ENCODE peak calls at places on chromosomes 16 and 17, in five cellular contexts. One of them, this sample, is unnamed. For H3K36me3, the result is how much of the 10 kb centered on the place peaks cover.

GRCh38 chr16:12874135-12874534 is 27.3 kb upstream of the SHISA9 start:
- DNase-seq in suprapubic skin: no peak
- DNase-seq in lung: no peak
- DNase-seq in body of pancreas: no peak
- DNase-seq in right atrium auricular region: no peak
- DNase-seq in this sample: no peak

GRCh38 chr17:71941920-71942319 is 178.9 kb upstream of the SOX9 start:
- DNase-seq in lung: no peak
- DNase-seq in right atrium auricular region: no peak
- DNase-seq in body of pancreas: no peak
- DNase-seq in suprapubic skin: no peak
- DNase-seq in this sample: no peak

GRCh38 chr16:1890701-1891035 is 18.7 kb upstream of the MEIOB start:
- DNase-seq in suprapubic skin: no peak
- DNase-seq in right atrium auricular region: no peak
- DNase-seq in lung: no peak
- DNase-seq in body of pancreas: no peak
- DNase-seq in this sample: no peak

GRCh38 chr17:45172541-45173286 is 11.0 kb downstream of the HEXIM2 start:
- DNase-seq in lung: peak
- DNase-seq in body of pancreas: peak
- DNase-seq in suprapubic skin: no peak
- DNase-seq in right atrium auricular region: no peak
- DNase-seq in this sample: peak

GRCh38 chr16:84271866-84272265 is 22.8 kb upstream of the WFDC1 start:
- DNase-seq in lung: no peak
- DNase-seq in body of pancreas: no peak
- DNase-seq in right atrium auricular region: no peak
- DNase-seq in suprapubic skin: no peak
- DNase-seq in this sample: no peak

GRCh38 chr17:56594528-56595418 is 1.3 kb downstream of the NOG start:
- DNase-seq in lung: no peak
- DNase-seq in body of pancreas: no peak
- DNase-seq in right atrium auricular region: no peak
- DNase-seq in suprapubic skin: no peak
- DNase-seq in this sample: peak

GRCh38 chr17:37576281-37576680 is 32.9 kb downstream of the SYNRG start:
- DNase-seq in suprapubic skin: no peak
- DNase-seq in body of pancreas: no peak
- DNase-seq in lung: no peak
- DNase-seq in right atrium auricular region: no peak
- DNase-seq in this sample: no peak

GRCh38 chr16:18800674-18801196 is 614 bp downstream of the ARL6IP1 start:
- DNase-seq in suprapubic skin: no peak
- DNase-seq in body of pancreas: no peak
- DNase-seq in lung: no peak
- DNase-seq in right atrium auricular region: no peak
- DNase-seq in this sample: peak

GRCh38 chr17:31787857-31788570 is 71.0 kb downstream of the COPRS start:
- DNase-seq in lung: peak
- DNase-seq in suprapubic skin: peak
- DNase-seq in right atrium auricular region: no peak
- DNase-seq in body of pancreas: no peak
- DNase-seq in this sample: no peak

GRCh38 chr16:56421976-56422669 is 3.2 kb downstream of the AMFR start:
- DNase-seq in suprapubic skin: no peak
- DNase-seq in body of pancreas: no peak
- DNase-seq in lung: no peak
- DNase-seq in right atrium auricular region: no peak
- DNase-seq in this sample: no peak

GRCh38 chr17:28896884-28897768 is at the start of gene FLOT2:
- DNase-seq in lung: peak
- DNase-seq in suprapubic skin: peak
- DNase-seq in right atrium auricular region: peak
- DNase-seq in body of pancreas: peak
- DNase-seq in this sample: peak

GRCh38 chr16:8936421-8936820 is 27.3 kb downstream of the USP7 start:
- DNase-seq in body of pancreas: peak
- DNase-seq in right atrium auricular region: no peak
- DNase-seq in lung: no peak
- DNase-seq in suprapubic skin: no peak
- DNase-seq in this sample: peak

GRCh38 chr17:27764589-27764988 is 35.7 kb downstream of the NOS2 start:
- DNase-seq in suprapubic skin: no peak
- DNase-seq in right atrium auricular region: no peak
- DNase-seq in lung: no peak
- DNase-seq in body of pancreas: no peak
- DNase-seq in this sample: no peak

GRCh38 chr17:81509687-81510523 is 2.7 kb downstream of the ACTG1 start:
- DNase-seq in right atrium auricular region: no peak
- DNase-seq in body of pancreas: no peak
- DNase-seq in lung: no peak
- DNase-seq in suprapubic skin: no peak
- DNase-seq in this sample: no peak

GRCh38 chr16:80631581-80631980 is 90.8 kb downstream of the DYNLRB2 start:
- DNase-seq in suprapubic skin: no peak
- DNase-seq in lung: no peak
- DNase-seq in right atrium auricular region: no peak
- DNase-seq in body of pancreas: no peak
- DNase-seq in this sample: no peak

GRCh38 chr16:10362077-10362863 is 23.6 kb upstream of the ATF7IP2 start:
- DNase-seq in body of pancreas: no peak
- DNase-seq in right atrium auricular region: no peak
- DNase-seq in lung: no peak
- DNase-seq in suprapubic skin: no peak
- DNase-seq in this sample: no peak

GRCh38 chr16:13377143-13377542 is 475.7 kb downstream of the SHISA9 start:
- DNase-seq in suprapubic skin: no peak
- DNase-seq in lung: no peak
- DNase-seq in right atrium auricular region: no peak
- DNase-seq in body of pancreas: no peak
- DNase-seq in this sample: no peak

GRCh38 chr17:65278050-65278819 is 141.1 kb downstream of the RGS9 start:
- DNase-seq in suprapubic skin: no peak
- DNase-seq in right atrium auricular region: peak
- DNase-seq in body of pancreas: peak
- DNase-seq in lung: peak
- DNase-seq in this sample: peak

DNA sequence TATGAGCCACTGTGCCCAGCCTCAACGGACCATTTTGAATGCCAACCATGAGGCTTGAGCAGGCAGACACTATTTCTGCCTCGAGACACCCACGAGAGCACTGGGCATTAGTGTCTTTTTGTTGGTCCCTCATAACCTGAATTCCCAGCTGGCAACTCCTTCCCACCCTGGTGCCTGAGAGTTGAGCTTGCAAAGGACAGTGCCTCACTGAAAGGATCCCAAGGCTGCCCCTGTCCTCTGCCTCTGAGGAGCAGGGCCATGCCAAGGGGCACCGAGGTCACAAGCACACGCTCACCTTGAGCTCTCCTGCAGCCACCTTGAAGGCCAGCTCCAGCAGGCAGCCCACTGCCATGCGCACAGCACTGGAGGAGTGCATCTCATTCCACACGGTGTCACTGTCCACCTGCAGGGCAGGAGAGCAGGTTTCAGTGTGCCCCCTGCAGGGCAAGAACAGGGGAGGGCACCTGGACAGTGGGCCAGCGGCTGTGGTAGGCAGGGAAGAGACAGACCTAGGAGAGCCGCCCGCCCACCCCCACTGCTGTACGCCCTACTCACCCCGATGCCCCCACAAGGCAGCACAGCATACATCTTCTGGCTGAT is 12.8 kb downstream of the G6PC3 start:
- DNase-seq in right atrium auricular region: no peak
- DNase-seq in body of pancreas: no peak
- DNase-seq in lung: no peak
- DNase-seq in suprapubic skin: no peak
- DNase-seq in this sample: no peak
- H3K36me3 ChIP-seq in right atrium auricular region: half or more
- H3K36me3 ChIP-seq in body of pancreas: under half
- H3K36me3 ChIP-seq in lung: under half
- H3K36me3 ChIP-seq in suprapubic skin: half or more
- H3K36me3 ChIP-seq in this sample: under half

GRCh38 chr17:75087182-75087557 is 584 bp upstream of the SLC16A5 start:
- DNase-seq in body of pancreas: no peak
- DNase-seq in suprapubic skin: no peak
- DNase-seq in right atrium auricular region: no peak
- DNase-seq in lung: no peak
- DNase-seq in this sample: no peak

GRCh38 chr17:75086496-75087181 is 1.1 kb upstream of the SLC16A5 start:
- DNase-seq in body of pancreas: no peak
- DNase-seq in suprapubic skin: no peak
- DNase-seq in lung: no peak
- DNase-seq in right atrium auricular region: no peak
- DNase-seq in this sample: no peak

GRCh38 chr17:75088465-75088895 is 726 bp downstream of the SLC16A5 start:
- DNase-seq in suprapubic skin: no peak
- DNase-seq in lung: no peak
- DNase-seq in right atrium auricular region: no peak
- DNase-seq in body of pancreas: no peak
- DNase-seq in this sample: no peak

GRCh38 chr17:75088902-75089417 is 1.2 kb downstream of the SLC16A5 start:
- DNase-seq in lung: peak
- DNase-seq in suprapubic skin: no peak
- DNase-seq in body of pancreas: no peak
- DNase-seq in right atrium auricular region: no peak
- DNase-seq in this sample: no peak

DNA sequence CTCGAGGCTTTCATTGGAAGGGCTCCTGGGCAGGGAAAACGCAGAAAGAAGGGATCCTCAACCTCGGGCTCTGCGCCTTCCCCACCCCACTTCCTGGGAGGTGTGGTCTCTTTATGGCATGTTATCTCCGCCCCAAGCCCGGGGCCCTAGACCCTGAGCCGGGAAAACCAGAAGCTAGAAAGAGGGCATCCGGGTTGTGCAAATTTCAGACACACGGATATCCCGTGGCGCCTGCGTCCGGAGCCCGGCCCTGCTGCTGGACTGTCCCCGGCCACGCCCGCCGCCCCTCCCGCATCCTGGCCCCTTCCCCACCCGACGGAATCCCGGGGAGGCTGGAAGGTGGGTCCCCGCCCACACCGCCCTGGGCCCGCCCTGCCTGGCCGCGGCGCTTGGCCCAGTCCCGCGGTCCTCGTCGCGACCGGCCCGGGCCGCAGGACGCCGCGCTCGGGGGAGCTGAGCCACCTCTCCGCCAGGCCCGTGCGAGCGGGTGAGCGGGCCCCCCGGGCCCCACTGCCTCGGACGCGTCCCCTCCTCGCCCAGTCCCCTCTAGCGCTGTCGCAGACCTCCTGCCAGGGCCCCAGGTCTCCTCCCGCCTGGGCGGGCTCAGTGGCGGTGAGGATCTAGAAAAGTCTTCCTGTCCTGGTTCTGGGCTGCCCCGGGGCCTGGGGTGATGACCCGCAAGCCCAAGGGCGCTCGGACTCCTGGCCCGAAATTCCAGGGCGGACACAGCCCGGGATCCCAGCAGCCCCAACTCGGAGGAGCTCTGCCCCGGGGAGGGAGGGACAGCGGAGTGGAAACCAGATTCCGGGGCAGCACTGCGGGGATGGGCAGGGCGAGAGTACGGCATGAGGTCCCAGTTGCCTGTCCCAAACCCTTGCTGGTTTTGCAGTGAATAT is at the start of gene SLC16A5:
- DNase-seq in suprapubic skin: peak
- DNase-seq in right atrium auricular region: peak
- DNase-seq in body of pancreas: peak
- DNase-seq in lung: peak
- DNase-seq in this sample: no peak
- H3K36me3 ChIP-seq in suprapubic skin: under half
- H3K36me3 ChIP-seq in right atrium auricular region: under half
- H3K36me3 ChIP-seq in body of pancreas: under half
- H3K36me3 ChIP-seq in lung: under half
- H3K36me3 ChIP-seq in this sample: under half

DNA sequence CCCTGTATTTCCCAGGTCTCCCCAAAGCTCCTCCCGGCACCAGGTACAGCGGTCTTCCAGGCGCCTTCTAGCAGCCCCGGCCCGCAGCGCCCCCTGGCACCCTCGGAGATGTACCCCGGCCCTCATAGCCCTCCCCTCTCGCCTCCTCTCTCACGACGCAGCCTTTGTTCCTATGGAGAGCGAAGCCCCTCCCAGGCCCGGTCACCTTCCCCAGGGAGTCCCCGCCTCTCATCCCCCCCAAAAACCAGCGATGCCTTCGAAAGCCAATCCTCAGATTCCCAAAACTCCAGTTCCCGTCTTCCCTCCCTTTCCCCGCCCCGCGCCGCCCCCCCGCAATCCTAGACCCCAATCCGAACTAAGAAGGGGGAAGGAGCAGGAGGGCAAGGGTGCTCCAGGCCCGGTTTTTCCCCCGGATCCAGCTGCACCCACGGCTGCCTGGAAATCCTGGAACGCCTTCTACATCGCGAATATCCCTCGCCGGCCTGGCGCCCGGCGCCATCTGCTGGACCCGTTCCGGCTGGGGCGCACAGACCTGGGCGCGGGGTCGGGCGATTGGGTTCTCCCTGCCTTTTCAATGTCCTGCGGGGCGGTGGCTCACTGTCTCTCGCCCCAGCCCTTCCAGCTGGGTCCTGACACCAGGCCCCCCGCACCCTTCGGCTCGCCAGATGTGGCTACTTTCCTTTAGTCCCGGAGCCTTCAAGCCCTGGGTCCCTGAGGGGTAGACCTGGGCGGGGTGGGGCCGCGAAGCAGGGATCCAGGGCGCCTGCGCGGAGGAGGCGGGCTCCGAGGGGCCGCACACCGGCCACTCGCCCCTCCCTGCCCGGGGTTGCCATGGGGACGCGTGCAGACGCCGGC is at the start of gene DNAH2:
- DNase-seq in right atrium auricular region: peak
- DNase-seq in suprapubic skin: no peak
- DNase-seq in lung: peak
- DNase-seq in body of pancreas: peak
- DNase-seq in this sample: peak
- H3K36me3 ChIP-seq in right atrium auricular region: under half
- H3K36me3 ChIP-seq in suprapubic skin: under half
- H3K36me3 ChIP-seq in lung: under half
- H3K36me3 ChIP-seq in body of pancreas: under half
- H3K36me3 ChIP-seq in this sample: under half

GRCh38 chr16:24943471-24943870 is 71.7 kb downstream of the ARHGAP17 start:
- DNase-seq in lung: no peak
- DNase-seq in suprapubic skin: peak
- DNase-seq in body of pancreas: no peak
- DNase-seq in right atrium auricular region: peak
- DNase-seq in this sample: no peak

GRCh38 chr16:24950275-24950674 is 64.9 kb downstream of the ARHGAP17 start:
- DNase-seq in body of pancreas: no peak
- DNase-seq in right atrium auricular region: no peak
- DNase-seq in suprapubic skin: peak
- DNase-seq in lung: no peak
- DNase-seq in this sample: no peak

GRCh38 chr16:24944206-24944605 is 71.0 kb downstream of the ARHGAP17 start:
- DNase-seq in right atrium auricular region: no peak
- DNase-seq in suprapubic skin: no peak
- DNase-seq in lung: no peak
- DNase-seq in body of pancreas: no peak
- DNase-seq in this sample: no peak

DNA sequence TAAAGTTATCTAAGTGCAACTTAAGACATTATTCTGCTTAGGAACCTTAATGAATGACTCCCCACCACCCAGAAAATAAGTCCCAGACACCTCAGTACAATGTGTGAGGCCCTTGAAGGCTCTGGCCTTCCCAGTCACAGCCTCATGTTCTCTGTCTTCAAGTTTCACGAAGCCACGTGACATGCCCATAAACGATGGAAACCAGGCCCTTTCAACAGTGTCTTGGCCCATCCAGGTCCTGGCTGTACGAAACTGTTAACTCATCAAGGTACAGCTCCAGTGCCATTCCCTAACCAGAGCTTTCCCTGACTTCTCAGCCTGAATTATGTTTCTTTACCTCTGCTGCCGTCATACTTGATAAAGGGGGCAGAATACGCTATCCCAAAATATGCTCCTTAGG is 69.0 kb downstream of the ARHGAP17 start:
- DNase-seq in lung: no peak
- DNase-seq in suprapubic skin: peak
- DNase-seq in body of pancreas: no peak
- DNase-seq in right atrium auricular region: no peak
- DNase-seq in this sample: no peak
- H3K36me3 ChIP-seq in lung: under half
- H3K36me3 ChIP-seq in suprapubic skin: half or more
- H3K36me3 ChIP-seq in body of pancreas: under half
- H3K36me3 ChIP-seq in right atrium auricular region: half or more
- H3K36me3 ChIP-seq in this sample: under half

This sample was measured in SJCRH30.